ENCODE peak calls at places on chromosome 4, in eight cellular contexts. L, Z, B, E, O, U, K and C are unnamed samples.
A peak's percentile ranks its signal among the peaks of the same experiment; 100 is the strongest.

GRCh38 chr4:138981930-138982390 is 33.6 kb upstream of the NOCT start:
- DNase-seq in L (no peak), Z (no peak), U (no peak), E (peak; percentile 48), K (no peak), O (peak; percentile 61), B (no peak), C (peak; percentile 95)

GRCh38 chr4:172207258-172207657 is 394.1 kb downstream of the GALNTL6 start:
- DNase-seq in L (no peak), O (no peak), E (no peak), K (no peak), B (no peak), Z (no peak), U (no peak), C (no peak)

GRCh38 chr4:54553001-54553400 is 104.8 kb upstream of the KIT start:
- DNase-seq in E (no peak), Z (no peak), L (no peak), K (peak; percentile 63), U (no peak), B (no peak), O (no peak), C (peak; percentile 21)

GRCh38 chr4:71553605-71554004 is 214.8 kb downstream of the SLC4A4 start:
- DNase-seq in L (peak; percentile 24), K (no peak), Z (no peak), B (no peak), O (no peak), E (no peak), U (no peak), C (peak; percentile 51)

GRCh38 chr4:185657699-185658098 is 122.4 kb upstream of the PDLIM3 start:
- DNase-seq in B (no peak), O (no peak), U (no peak), E (no peak), K (no peak), L (no peak), Z (no peak), C (no peak)

GRCh38 chr4:90904018-90904417 is 776.8 kb downstream of the CCSER1 start:
- DNase-seq in K (no peak), O (no peak), Z (no peak), B (no peak), U (no peak), E (no peak), L (no peak), C (no peak)

GRCh38 chr4:97987019-97987648 is 156.1 kb downstream of the STPG2 start:
- DNase-seq in U (no peak), L (peak; percentile 54), K (no peak), B (no peak), Z (no peak), E (no peak), O (no peak), C (peak; percentile 64)

GRCh38 chr4:82643994-82644730 is 82.4 kb upstream of the TMEM150C start:
- DNase-seq in O (no peak), L (no peak), B (no peak), U (no peak), Z (no peak), E (no peak), K (peak; percentile 75), C (peak; percentile 28)

GRCh38 chr4:105241456-105241855 is 94.8 kb downstream of the TET2 start:
- DNase-seq in K (no peak), E (peak; percentile 68), B (no peak), Z (no peak), U (no peak), O (no peak), L (no peak), C (no peak)

GRCh38 chr4:150578745-150579470 is 3.0 kb upstream of the MAB21L2 start:
- DNase-seq in E (no peak), U (no peak), O (no peak), B (peak; percentile 74), K (no peak), L (peak; percentile 42), Z (no peak), C (peak; percentile 57)
- H3K4me3 ChIP-seq in E (peak overlapping the region; percentile 44), U (no peak overlapping the region), O (no peak overlapping the region), B (peak overlapping the region; percentile 77), K (peak overlapping the region; percentile 61), L (peak overlapping the region; percentile 21), Z (no peak overlapping the region), C (peak overlapping the region; percentile 70)

DNA sequence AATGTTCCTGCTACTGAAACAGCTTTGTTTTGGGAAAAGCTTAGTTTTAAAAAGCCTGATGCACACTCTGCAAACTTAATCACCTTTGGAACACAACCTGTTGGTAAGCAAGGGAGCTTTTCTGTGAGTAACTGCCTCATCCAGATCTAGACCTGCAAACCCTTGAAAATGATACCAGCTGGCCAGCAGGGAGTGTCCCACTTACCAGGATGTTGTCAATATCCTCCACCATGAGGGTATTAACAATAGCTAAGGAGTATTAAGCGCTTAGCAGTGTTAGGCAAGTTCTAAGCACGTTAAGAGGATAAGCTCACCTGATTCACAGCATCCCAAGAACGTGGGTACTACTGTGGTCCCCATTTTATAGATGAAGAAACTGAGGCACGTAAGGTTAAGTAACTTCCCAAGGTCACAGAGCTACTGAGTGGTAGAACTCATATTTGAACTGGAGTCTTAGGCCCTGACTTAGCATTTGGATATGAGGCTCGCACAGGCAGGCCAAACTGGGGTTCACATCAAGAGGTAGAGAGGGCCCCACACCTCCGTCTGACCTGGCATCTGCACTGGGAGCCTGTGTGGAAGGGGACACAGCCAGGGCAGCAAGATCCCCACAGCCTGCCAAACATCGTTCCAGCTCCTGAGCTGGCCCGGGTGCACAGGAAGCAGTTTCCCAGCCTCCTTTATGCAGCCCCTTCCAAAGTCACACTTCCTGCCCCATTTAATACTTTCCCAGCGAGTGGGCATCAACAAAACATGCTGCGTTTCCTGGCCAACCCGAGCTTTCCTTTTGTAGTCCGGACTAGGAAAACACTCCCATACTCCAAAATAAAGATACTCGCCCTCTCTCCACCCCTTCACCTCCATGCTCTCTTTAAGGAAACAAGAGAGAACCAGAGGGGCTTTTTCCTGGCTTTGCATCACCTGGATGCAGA is 32.6 kb downstream of the IRF2 start:
- DNase-seq in K (no peak), Z (no peak), U (no peak), L (no peak), E (peak; percentile 24), B (peak; percentile 80), O (no peak), C (no peak)
- H3K4me3 ChIP-seq in K (no peak overlapping the region), Z (no peak overlapping the region), U (no peak overlapping the region), L (no peak overlapping the region), E (no peak overlapping the region), B (no peak overlapping the region), O (no peak overlapping the region), C (no peak overlapping the region)

GRCh38 chr4:46993075-46994006 is at the start of gene GABRA4:
- DNase-seq in L (peak; percentile 24), B (peak; percentile 80), Z (no peak), U (no peak), O (no peak), E (peak; percentile 14), K (no peak), C (peak; percentile 5)

GRCh38 chr4:46992338-46992737 is 1.0 kb downstream of the GABRA4 start:
- DNase-seq in L (no peak), Z (no peak), U (no peak), O (no peak), B (no peak), E (no peak), K (no peak), C (no peak)

GRCh38 chr4:46999584-46999983 is 6.2 kb upstream of the GABRA4 start:
- DNase-seq in Z (no peak), K (no peak), O (no peak), E (no peak), U (no peak), L (no peak), B (no peak), C (peak; percentile 68)

DNA sequence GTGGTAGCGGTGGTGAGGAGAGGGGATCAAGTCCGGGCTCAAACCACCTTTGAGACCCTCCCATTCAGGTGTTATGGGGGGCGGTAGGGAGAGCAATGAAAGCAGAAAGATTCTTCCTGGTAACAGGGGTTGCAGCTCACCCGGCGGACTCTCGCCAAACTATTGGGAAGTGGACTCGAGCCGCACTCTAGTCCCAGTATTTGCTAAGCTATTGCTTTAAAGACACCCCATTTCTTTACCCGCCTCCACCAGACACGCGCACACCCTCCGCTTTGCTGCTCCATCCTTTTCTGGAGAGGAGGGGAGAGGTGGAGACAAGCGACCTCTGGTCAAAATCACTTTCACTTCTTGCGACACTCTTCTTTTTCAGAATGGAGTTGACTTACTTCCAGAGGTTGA is 625 bp upstream of the GABRA4 start:
- DNase-seq in U (no peak), B (no peak), Z (no peak), O (no peak), K (no peak), E (peak; percentile 23), L (no peak), C (peak; percentile 3)
- H3K4me3 ChIP-seq in U (peak overlapping the region; percentile 12), B (peak overlapping the region; percentile 88), Z (no peak overlapping the region), O (peak overlapping the region; percentile 12), K (peak overlapping the region; percentile 50), E (peak overlapping the region; percentile 59), L (peak overlapping the region; percentile 30), C (peak overlapping the region; percentile 46)

GRCh38 chr4:129377131-129377845 is 281.3 kb downstream of the C4orf33 start:
- DNase-seq in K (no peak), B (no peak), Z (no peak), O (no peak), L (no peak), E (no peak), U (no peak), C (no peak)
- H3K4me3 ChIP-seq in K (no peak overlapping the region), B (no peak overlapping the region), Z (no peak overlapping the region), O (no peak overlapping the region), L (no peak overlapping the region), E (no peak overlapping the region), U (no peak overlapping the region), C (no peak overlapping the region)

GRCh38 chr4:38306482-38307071 is 346.4 kb downstream of the PTTG2 start:
- DNase-seq in U (no peak), K (no peak), B (no peak), L (no peak), O (no peak), E (no peak), Z (no peak), C (no peak)
- H3K4me3 ChIP-seq in U (no peak overlapping the region), K (no peak overlapping the region), B (no peak overlapping the region), L (no peak overlapping the region), O (no peak overlapping the region), E (no peak overlapping the region), Z (no peak overlapping the region), C (no peak overlapping the region)

DNA sequence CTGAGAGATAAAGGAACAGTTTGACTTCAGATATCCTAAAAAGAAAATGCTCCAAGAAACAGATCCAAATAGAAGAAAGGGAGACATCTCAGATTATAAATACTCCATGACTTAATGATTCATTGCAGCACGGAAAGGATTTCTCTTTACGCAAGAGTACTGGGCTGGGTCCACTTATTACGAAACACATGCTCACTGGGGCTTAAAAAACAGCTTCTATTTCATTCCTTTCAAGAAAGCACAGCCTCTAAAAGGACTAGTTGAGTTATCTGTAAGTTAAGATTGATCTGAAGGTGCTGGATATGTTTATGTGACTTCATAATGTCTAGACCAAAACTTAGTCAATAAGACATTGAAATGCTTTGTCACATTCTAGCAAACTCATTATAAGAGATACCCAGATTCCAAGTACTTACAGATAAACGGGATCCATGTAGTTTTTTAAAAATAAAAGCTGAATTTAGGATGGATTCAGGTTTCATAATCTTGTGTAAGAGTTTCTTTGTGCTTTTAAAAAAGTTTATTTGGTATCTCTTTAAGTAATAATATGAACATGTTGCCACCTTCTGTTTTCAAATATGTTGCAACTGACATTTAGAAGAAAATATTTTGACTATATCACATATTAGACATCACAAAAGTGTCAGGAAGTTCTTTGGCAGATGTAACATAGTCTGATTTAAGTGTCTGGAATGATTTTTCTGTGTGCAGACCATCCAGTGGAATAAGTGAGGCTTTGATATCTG is 109.5 kb upstream of the MYOZ2 start:
- DNase-seq in E (peak; percentile 50), L (no peak), K (peak; percentile 88), O (peak; percentile 81), B (no peak), Z (no peak), U (no peak), C (peak; percentile 97)
- H3K4me3 ChIP-seq in E (no peak overlapping the region), L (no peak overlapping the region), K (peak overlapping the region; percentile 68), O (no peak overlapping the region), B (no peak overlapping the region), Z (no peak overlapping the region), U (no peak overlapping the region), C (no peak overlapping the region)